ENCODE peak calls at places on chromosome 15, in ten cellular contexts. One of them, this sample, is unnamed.

GRCh38 chr15:25960273-25960672 is 97.1 kb upstream of the ATP10A start:
- DNase-seq in fibroblast of mammary gland: no peak
- DNase-seq in tibial artery: no peak
- DNase-seq in heart left ventricle: no peak
- DNase-seq in mesendoderm: no peak
- DNase-seq in psoas muscle: no peak
- DNase-seq in skeletal muscle cell: no peak
- DNase-seq in upper lobe of right lung: no peak
- DNase-seq in left ventricle myocardium inferior: no peak
- DNase-seq in colonic mucosa: no peak
- DNase-seq in this sample: no peak

GRCh38 chr15:51757463-51757862 is 6.1 kb downstream of the TMOD2 start:
- DNase-seq in fibroblast of mammary gland: no peak
- DNase-seq in tibial artery: no peak
- DNase-seq in heart left ventricle: no peak
- DNase-seq in mesendoderm: peak
- DNase-seq in psoas muscle: no peak
- DNase-seq in skeletal muscle cell: no peak
- DNase-seq in upper lobe of right lung: no peak
- DNase-seq in left ventricle myocardium inferior: no peak
- DNase-seq in colonic mucosa: no peak
- DNase-seq in this sample: no peak

GRCh38 chr15:84844964-84845363 is 27.8 kb downstream of the ALPK3 start:
- DNase-seq in fibroblast of mammary gland: no peak
- DNase-seq in tibial artery: no peak
- DNase-seq in heart left ventricle: no peak
- DNase-seq in mesendoderm: no peak
- DNase-seq in psoas muscle: no peak
- DNase-seq in skeletal muscle cell: no peak
- DNase-seq in upper lobe of right lung: no peak
- DNase-seq in left ventricle myocardium inferior: no peak
- DNase-seq in colonic mucosa: no peak
- DNase-seq in this sample: no peak

GRCh38 chr15:80507638-80508316 is 103.6 kb downstream of the ARNT2 start:
- DNase-seq in fibroblast of mammary gland: peak
- DNase-seq in tibial artery: no peak
- DNase-seq in heart left ventricle: no peak
- DNase-seq in mesendoderm: no peak
- DNase-seq in psoas muscle: no peak
- DNase-seq in skeletal muscle cell: peak
- DNase-seq in upper lobe of right lung: no peak
- DNase-seq in left ventricle myocardium inferior: no peak
- DNase-seq in colonic mucosa: no peak
- DNase-seq in this sample: no peak

GRCh38 chr15:81303241-81304225 is 20.4 kb downstream of the STARD5 start:
- DNase-seq in fibroblast of mammary gland: no peak
- DNase-seq in tibial artery: no peak
- DNase-seq in heart left ventricle: no peak
- DNase-seq in mesendoderm: no peak
- DNase-seq in psoas muscle: no peak
- DNase-seq in skeletal muscle cell: no peak
- DNase-seq in upper lobe of right lung: peak
- DNase-seq in left ventricle myocardium inferior: no peak
- DNase-seq in colonic mucosa: no peak
- DNase-seq in this sample: no peak

GRCh38 chr15:36612063-36612788 is 32.8 kb downstream of the CDIN1 start:
- DNase-seq in fibroblast of mammary gland: peak
- DNase-seq in tibial artery: no peak
- DNase-seq in heart left ventricle: no peak
- DNase-seq in mesendoderm: peak
- DNase-seq in psoas muscle: no peak
- DNase-seq in skeletal muscle cell: no peak
- DNase-seq in upper lobe of right lung: no peak
- DNase-seq in left ventricle myocardium inferior: no peak
- DNase-seq in colonic mucosa: no peak
- DNase-seq in this sample: no peak

GRCh38 chr15:88331291-88331690 is 74.8 kb upstream of the NTRK3 start:
- DNase-seq in fibroblast of mammary gland: peak
- DNase-seq in tibial artery: no peak
- DNase-seq in heart left ventricle: no peak
- DNase-seq in mesendoderm: peak
- DNase-seq in psoas muscle: peak
- DNase-seq in skeletal muscle cell: no peak
- DNase-seq in upper lobe of right lung: no peak
- DNase-seq in left ventricle myocardium inferior: no peak
- DNase-seq in colonic mucosa: peak
- DNase-seq in this sample: no peak

GRCh38 chr15:80474224-80474619 is 70.0 kb downstream of the ARNT2 start:
- DNase-seq in fibroblast of mammary gland: no peak
- DNase-seq in tibial artery: no peak
- DNase-seq in heart left ventricle: no peak
- DNase-seq in mesendoderm: no peak
- DNase-seq in psoas muscle: no peak
- DNase-seq in skeletal muscle cell: no peak
- DNase-seq in upper lobe of right lung: no peak
- DNase-seq in left ventricle myocardium inferior: no peak
- DNase-seq in colonic mucosa: no peak
- DNase-seq in this sample: no peak

GRCh38 chr15:89576417-89576773 is 1.1 kb downstream of the TICRR start:
- DNase-seq in fibroblast of mammary gland: peak
- DNase-seq in tibial artery: no peak
- DNase-seq in heart left ventricle: no peak
- DNase-seq in mesendoderm: no peak
- DNase-seq in psoas muscle: no peak
- DNase-seq in skeletal muscle cell: no peak
- DNase-seq in upper lobe of right lung: no peak
- DNase-seq in left ventricle myocardium inferior: no peak
- DNase-seq in colonic mucosa: no peak
- DNase-seq in this sample: no peak

GRCh38 chr15:89575656-89576416 is 567 bp downstream of the TICRR start:
- DNase-seq in fibroblast of mammary gland: peak
- DNase-seq in tibial artery: no peak
- DNase-seq in heart left ventricle: no peak
- DNase-seq in mesendoderm: peak
- DNase-seq in psoas muscle: no peak
- DNase-seq in skeletal muscle cell: no peak
- DNase-seq in upper lobe of right lung: no peak
- DNase-seq in left ventricle myocardium inferior: peak
- DNase-seq in colonic mucosa: peak
- DNase-seq in this sample: peak

GRCh38 chr15:89575146-89575655 is at the start of gene TICRR:
- DNase-seq in fibroblast of mammary gland: peak
- DNase-seq in tibial artery: peak
- DNase-seq in heart left ventricle: peak
- DNase-seq in mesendoderm: peak
- DNase-seq in psoas muscle: peak
- DNase-seq in skeletal muscle cell: peak
- DNase-seq in upper lobe of right lung: peak
- DNase-seq in left ventricle myocardium inferior: peak
- DNase-seq in colonic mucosa: peak
- DNase-seq in this sample: peak

GRCh38 chr15:89577776-89578115 is 2.5 kb downstream of the TICRR start:
- DNase-seq in fibroblast of mammary gland: no peak
- DNase-seq in tibial artery: no peak
- DNase-seq in heart left ventricle: no peak
- DNase-seq in mesendoderm: no peak
- DNase-seq in psoas muscle: no peak
- DNase-seq in skeletal muscle cell: no peak
- DNase-seq in upper lobe of right lung: no peak
- DNase-seq in left ventricle myocardium inferior: no peak
- DNase-seq in colonic mucosa: no peak
- DNase-seq in this sample: no peak

GRCh38 chr15:89578146-89578545 is 2.9 kb downstream of the TICRR start:
- DNase-seq in fibroblast of mammary gland: no peak
- DNase-seq in tibial artery: no peak
- DNase-seq in heart left ventricle: no peak
- DNase-seq in mesendoderm: no peak
- DNase-seq in psoas muscle: no peak
- DNase-seq in skeletal muscle cell: no peak
- DNase-seq in upper lobe of right lung: no peak
- DNase-seq in left ventricle myocardium inferior: no peak
- DNase-seq in colonic mucosa: no peak
- DNase-seq in this sample: no peak
- H3K4me3 ChIP-seq in fibroblast of mammary gland: peak
- H3K4me3 ChIP-seq in tibial artery: no peak
- H3K4me3 ChIP-seq in heart left ventricle: no peak
- H3K4me3 ChIP-seq in mesendoderm: peak
- H3K4me3 ChIP-seq in psoas muscle: no peak
- H3K4me3 ChIP-seq in skeletal muscle cell: peak
- H3K4me3 ChIP-seq in upper lobe of right lung: no peak
- H3K4me3 ChIP-seq in left ventricle myocardium inferior: no peak
- H3K4me3 ChIP-seq in colonic mucosa: no peak
- H3K4me3 ChIP-seq in this sample: no peak

GRCh38 chr15:44736261-44736765 is at the start of gene TRIM69:
- DNase-seq in fibroblast of mammary gland: no peak
- DNase-seq in tibial artery: no peak
- DNase-seq in heart left ventricle: no peak
- DNase-seq in mesendoderm: no peak
- DNase-seq in psoas muscle: no peak
- DNase-seq in skeletal muscle cell: no peak
- DNase-seq in upper lobe of right lung: no peak
- DNase-seq in left ventricle myocardium inferior: no peak
- DNase-seq in colonic mucosa: no peak
- DNase-seq in this sample: no peak

GRCh38 chr15:44735482-44736260 is 657 bp upstream of the TRIM69 start:
- DNase-seq in fibroblast of mammary gland: no peak
- DNase-seq in tibial artery: peak
- DNase-seq in heart left ventricle: peak
- DNase-seq in mesendoderm: peak
- DNase-seq in psoas muscle: peak
- DNase-seq in skeletal muscle cell: no peak
- DNase-seq in upper lobe of right lung: no peak
- DNase-seq in left ventricle myocardium inferior: peak
- DNase-seq in colonic mucosa: peak
- DNase-seq in this sample: no peak

GRCh38 chr15:44738340-44738984 is 2.1 kb downstream of the TRIM69 start:
- DNase-seq in fibroblast of mammary gland: peak
- DNase-seq in tibial artery: no peak
- DNase-seq in heart left ventricle: no peak
- DNase-seq in mesendoderm: peak
- DNase-seq in psoas muscle: no peak
- DNase-seq in skeletal muscle cell: no peak
- DNase-seq in upper lobe of right lung: no peak
- DNase-seq in left ventricle myocardium inferior: no peak
- DNase-seq in colonic mucosa: no peak
- DNase-seq in this sample: no peak

GRCh38 chr15:44729394-44729913 is 6.9 kb upstream of the TRIM69 start:
- DNase-seq in fibroblast of mammary gland: peak
- DNase-seq in tibial artery: no peak
- DNase-seq in heart left ventricle: peak
- DNase-seq in mesendoderm: no peak
- DNase-seq in psoas muscle: peak
- DNase-seq in skeletal muscle cell: no peak
- DNase-seq in upper lobe of right lung: peak
- DNase-seq in left ventricle myocardium inferior: no peak
- DNase-seq in colonic mucosa: peak
- DNase-seq in this sample: peak

GRCh38 chr15:44734839-44735481 is 1.4 kb upstream of the TRIM69 start:
- DNase-seq in fibroblast of mammary gland: no peak
- DNase-seq in tibial artery: no peak
- DNase-seq in heart left ventricle: no peak
- DNase-seq in mesendoderm: no peak
- DNase-seq in psoas muscle: no peak
- DNase-seq in skeletal muscle cell: no peak
- DNase-seq in upper lobe of right lung: no peak
- DNase-seq in left ventricle myocardium inferior: no peak
- DNase-seq in colonic mucosa: no peak
- DNase-seq in this sample: no peak
- H3K4me3 ChIP-seq in fibroblast of mammary gland: no peak
- H3K4me3 ChIP-seq in tibial artery: no peak
- H3K4me3 ChIP-seq in heart left ventricle: no peak
- H3K4me3 ChIP-seq in mesendoderm: no peak
- H3K4me3 ChIP-seq in psoas muscle: no peak
- H3K4me3 ChIP-seq in skeletal muscle cell: no peak
- H3K4me3 ChIP-seq in upper lobe of right lung: no peak
- H3K4me3 ChIP-seq in left ventricle myocardium inferior: no peak
- H3K4me3 ChIP-seq in colonic mucosa: no peak
- H3K4me3 ChIP-seq in this sample: no peak

GRCh38 chr15:63157891-63158431 is 684 bp upstream of the RPS27L start:
- DNase-seq in fibroblast of mammary gland: peak
- DNase-seq in tibial artery: peak
- DNase-seq in heart left ventricle: peak
- DNase-seq in mesendoderm: peak
- DNase-seq in psoas muscle: peak
- DNase-seq in skeletal muscle cell: peak
- DNase-seq in upper lobe of right lung: no peak
- DNase-seq in left ventricle myocardium inferior: peak
- DNase-seq in colonic mucosa: peak
- DNase-seq in this sample: peak
- H3K4me3 ChIP-seq in fibroblast of mammary gland: peak
- H3K4me3 ChIP-seq in tibial artery: peak
- H3K4me3 ChIP-seq in heart left ventricle: peak
- H3K4me3 ChIP-seq in mesendoderm: peak
- H3K4me3 ChIP-seq in psoas muscle: peak
- H3K4me3 ChIP-seq in skeletal muscle cell: peak
- H3K4me3 ChIP-seq in upper lobe of right lung: peak
- H3K4me3 ChIP-seq in left ventricle myocardium inferior: peak
- H3K4me3 ChIP-seq in colonic mucosa: peak
- H3K4me3 ChIP-seq in this sample: peak

DNA sequence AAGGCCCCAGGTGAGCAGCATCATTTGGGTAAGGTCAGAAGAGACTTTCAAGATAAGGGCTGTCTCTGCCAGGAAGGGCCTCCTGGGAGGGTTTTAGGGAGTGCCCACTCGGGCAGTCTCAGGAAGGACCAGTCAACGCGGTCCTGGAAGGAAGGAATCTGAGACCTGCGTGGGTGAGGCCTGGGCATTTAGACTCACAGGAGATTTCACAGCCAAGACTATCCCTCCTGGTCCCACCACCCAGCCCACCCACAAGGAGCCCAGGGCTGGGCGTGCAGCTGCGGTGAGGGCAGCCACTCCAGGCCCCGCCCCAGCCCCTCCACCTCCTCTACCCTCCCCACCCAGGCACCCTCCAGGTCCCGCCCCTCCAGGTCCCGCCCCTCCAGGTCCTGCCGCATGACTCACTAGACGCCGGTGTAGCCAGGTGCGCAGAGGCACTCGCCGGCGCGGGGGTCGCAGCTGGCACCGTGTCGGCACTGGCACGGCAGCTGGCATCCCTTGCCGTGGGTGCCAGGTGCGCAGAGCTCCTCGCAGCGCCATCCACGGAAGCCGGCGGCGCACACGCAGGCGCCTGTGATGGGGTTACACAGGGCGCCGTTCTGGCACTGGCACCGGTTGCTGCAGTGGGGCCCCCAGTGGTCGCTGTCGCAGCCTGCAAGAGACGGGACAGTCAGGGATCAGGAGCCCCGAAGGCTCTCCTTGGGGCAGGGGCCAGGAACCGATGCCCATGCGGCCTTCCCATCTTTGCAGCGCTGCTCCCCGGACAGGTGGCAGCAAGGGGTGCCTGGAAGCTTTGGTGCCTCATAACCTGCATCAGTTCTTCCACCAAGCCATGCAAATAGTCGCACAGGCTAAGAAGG is 112.8 kb downstream of the RAB11A start:
- DNase-seq in fibroblast of mammary gland: no peak
- DNase-seq in tibial artery: no peak
- DNase-seq in heart left ventricle: no peak
- DNase-seq in mesendoderm: peak
- DNase-seq in psoas muscle: no peak
- DNase-seq in skeletal muscle cell: no peak
- DNase-seq in upper lobe of right lung: peak
- DNase-seq in left ventricle myocardium inferior: no peak
- DNase-seq in colonic mucosa: peak
- DNase-seq in this sample: no peak
- H3K4me3 ChIP-seq in fibroblast of mammary gland: no peak
- H3K4me3 ChIP-seq in tibial artery: no peak
- H3K4me3 ChIP-seq in heart left ventricle: no peak
- H3K4me3 ChIP-seq in mesendoderm: peak
- H3K4me3 ChIP-seq in psoas muscle: peak
- H3K4me3 ChIP-seq in skeletal muscle cell: no peak
- H3K4me3 ChIP-seq in upper lobe of right lung: no peak
- H3K4me3 ChIP-seq in left ventricle myocardium inferior: peak
- H3K4me3 ChIP-seq in colonic mucosa: peak
- H3K4me3 ChIP-seq in this sample: peak

This sample was measured in suprapubic skin.